ENCODE peak calls at places on chromosomes 1 and 21, in four cellular contexts. One of them, this sample, is unnamed.
A peak's percentile ranks its signal among the peaks of the same experiment; 100 is the strongest.

GRCh38 chr1:181094813-181095212 is 6.3 kb downstream of the IER5 start:
- DNase-seq in HepG2: no peak
- DNase-seq in WTC11: no peak
- DNase-seq in K562: no peak
- DNase-seq in this sample: no peak

GRCh38 chr1:8666394-8667167 is 150.9 kb downstream of the RERE start:
- DNase-seq in K562: no peak
- DNase-seq in HepG2: no peak
- DNase-seq in WTC11: no peak
- DNase-seq in this sample: no peak

GRCh38 chr1:235127774-235128452 is 724 bp downstream of the TOMM20 start:
- DNase-seq in K562: peak; percentile 50
- DNase-seq in HepG2: no peak
- DNase-seq in WTC11: no peak
- DNase-seq in this sample: no peak

GRCh38 chr1:27864264-27864895 is 8.0 kb upstream of the THEMIS2 start:
- DNase-seq in HepG2: no peak
- DNase-seq in K562: peak; percentile 39
- DNase-seq in WTC11: no peak
- DNase-seq in this sample: no peak

GRCh38 chr1:46039571-46040052 is 92.8 kb downstream of the PIK3R3 start:
- DNase-seq in HepG2: no peak
- DNase-seq in K562: peak; percentile 29
- DNase-seq in WTC11: no peak
- DNase-seq in this sample: no peak

GRCh38 chr1:202058001-202058908 is 47.9 kb downstream of the ELF3 start:
- DNase-seq in K562: peak; percentile 33
- DNase-seq in HepG2: peak; percentile 94
- DNase-seq in WTC11: no peak
- DNase-seq in this sample: no peak

GRCh38 chr1:157006676-157007075 is 38.9 kb downstream of the ARHGEF11 start:
- DNase-seq in HepG2: no peak
- DNase-seq in K562: no peak
- DNase-seq in WTC11: no peak
- DNase-seq in this sample: no peak

GRCh38 chr1:169941982-169942830 is 48.5 kb upstream of the SCYL3 start:
- DNase-seq in K562: no peak
- DNase-seq in WTC11: no peak
- DNase-seq in HepG2: no peak
- DNase-seq in this sample: peak; percentile 56

GRCh38 chr21:32726742-32727477 is 903 bp downstream of the SYNJ1 start:
- DNase-seq in WTC11: no peak
- DNase-seq in HepG2: no peak
- DNase-seq in K562: peak; percentile 66
- DNase-seq in this sample: peak; percentile 58
- TF ChIP-seq ELF4 in WTC11: no peak
- TF ChIP-seq ELF4 in HepG2: no peak
- TF ChIP-seq ELF4 in K562: peak; percentile 48
- TF ChIP-seq ELF4 in this sample: no peak

GRCh38 chr1:36513676-36514473 is 31.2 kb upstream of the CSF3R start:
- DNase-seq in HepG2: no peak
- DNase-seq in WTC11: no peak
- DNase-seq in K562: peak; percentile 72
- DNase-seq in this sample: no peak
- TF ChIP-seq ELF4 in HepG2: no peak
- TF ChIP-seq ELF4 in WTC11: no peak
- TF ChIP-seq ELF4 in K562: no peak
- TF ChIP-seq ELF4 in this sample: no peak

GRCh38 chr1:193185206-193185605 is 1.2 kb downstream of the B3GALT2 start:
- DNase-seq in WTC11: no peak
- DNase-seq in HepG2: no peak
- DNase-seq in K562: no peak
- DNase-seq in this sample: no peak

GRCh38 chr1:193184776-193185175 is 1.6 kb downstream of the B3GALT2 start:
- DNase-seq in HepG2: no peak
- DNase-seq in WTC11: no peak
- DNase-seq in K562: no peak
- DNase-seq in this sample: no peak

GRCh38 chr1:193183019-193183643 is 3.3 kb downstream of the B3GALT2 start:
- DNase-seq in HepG2: peak; percentile 39
- DNase-seq in K562: peak; percentile 63
- DNase-seq in WTC11: no peak
- DNase-seq in this sample: peak; percentile 14

GRCh38 chr1:193187114-193187513 is 701 bp upstream of the B3GALT2 start:
- DNase-seq in HepG2: no peak
- DNase-seq in WTC11: no peak
- DNase-seq in K562: no peak
- DNase-seq in this sample: no peak

DNA sequence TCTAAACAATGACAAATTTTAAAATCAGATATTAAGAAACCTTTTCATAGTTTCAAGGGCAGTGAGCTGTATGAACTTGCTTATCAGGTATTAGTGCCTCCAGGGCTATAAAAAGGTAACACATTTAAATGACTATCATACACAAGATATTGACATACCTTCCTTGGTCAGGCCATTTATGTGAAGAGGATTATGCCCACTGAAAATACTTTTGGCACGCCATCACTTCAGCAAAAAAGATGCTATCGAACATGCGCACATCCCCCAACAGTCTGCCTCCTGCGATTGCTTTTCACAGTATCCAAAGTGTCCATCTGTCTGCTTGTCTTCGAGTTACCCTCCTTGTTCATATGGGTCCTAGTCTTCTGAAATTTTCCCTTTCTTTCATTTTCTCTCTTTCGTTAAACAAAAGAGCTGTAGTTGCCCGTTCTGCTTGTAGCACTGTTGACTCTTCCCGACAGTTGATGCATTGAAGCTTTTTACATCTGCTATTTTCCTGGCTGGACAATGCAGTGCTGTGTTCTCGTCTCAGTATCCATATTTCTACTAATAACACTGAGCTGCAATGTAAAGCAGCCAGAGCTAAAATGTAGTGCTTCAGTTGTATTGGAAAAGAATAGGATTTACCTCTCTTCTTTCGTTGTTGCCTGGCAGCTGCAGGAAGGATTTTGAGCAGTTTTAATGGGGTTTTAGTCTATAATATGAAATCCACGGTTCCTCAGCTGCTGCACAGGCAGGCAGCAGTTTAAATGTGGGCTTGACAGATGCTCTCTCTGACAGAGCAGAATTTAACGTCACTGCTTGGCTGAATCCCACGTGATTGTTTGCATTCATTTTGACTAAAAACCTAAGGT is at the start of gene B3GALT2:
- DNase-seq in K562: peak; percentile 26
- DNase-seq in HepG2: peak; percentile 32
- DNase-seq in WTC11: no peak
- DNase-seq in this sample: peak; percentile 19
- TF ChIP-seq ELF4 in K562: no peak
- TF ChIP-seq ELF4 in HepG2: no peak
- TF ChIP-seq ELF4 in WTC11: no peak
- TF ChIP-seq ELF4 in this sample: no peak

GRCh38 chr1:31811605-31812004 is 4.2 kb downstream of the SPOCD1 start:
- DNase-seq in WTC11: peak; percentile 54
- DNase-seq in K562: no peak
- DNase-seq in HepG2: peak; percentile 35
- DNase-seq in this sample: no peak
- TF ChIP-seq ELF4 in WTC11: no peak
- TF ChIP-seq ELF4 in K562: no peak
- TF ChIP-seq ELF4 in HepG2: no peak
- TF ChIP-seq ELF4 in this sample: no peak

DNA sequence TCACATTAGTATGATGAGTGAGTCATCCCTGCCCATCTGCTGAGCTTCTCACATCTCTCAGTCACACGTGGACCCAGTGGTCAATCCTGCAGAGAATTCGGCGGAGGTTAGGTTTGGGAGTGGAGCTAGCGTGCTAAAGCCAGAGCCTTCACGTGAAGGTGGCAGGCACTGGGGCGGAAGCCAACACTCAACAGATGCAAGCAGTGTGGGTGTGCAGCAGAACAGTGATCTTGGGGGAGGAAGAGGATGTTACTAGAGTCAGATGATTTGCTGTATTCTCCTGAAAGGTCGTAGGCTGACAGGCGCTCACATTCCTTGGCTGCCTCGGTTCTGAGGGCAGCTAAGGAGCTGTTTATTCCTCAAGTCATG is 6.7 kb downstream of the C1orf115 start:
- DNase-seq in HepG2: no peak
- DNase-seq in K562: no peak
- DNase-seq in WTC11: no peak
- DNase-seq in this sample: no peak
- TF ChIP-seq ELF4 in HepG2: no peak
- TF ChIP-seq ELF4 in K562: no peak
- TF ChIP-seq ELF4 in WTC11: no peak
- TF ChIP-seq ELF4 in this sample: no peak

DNA sequence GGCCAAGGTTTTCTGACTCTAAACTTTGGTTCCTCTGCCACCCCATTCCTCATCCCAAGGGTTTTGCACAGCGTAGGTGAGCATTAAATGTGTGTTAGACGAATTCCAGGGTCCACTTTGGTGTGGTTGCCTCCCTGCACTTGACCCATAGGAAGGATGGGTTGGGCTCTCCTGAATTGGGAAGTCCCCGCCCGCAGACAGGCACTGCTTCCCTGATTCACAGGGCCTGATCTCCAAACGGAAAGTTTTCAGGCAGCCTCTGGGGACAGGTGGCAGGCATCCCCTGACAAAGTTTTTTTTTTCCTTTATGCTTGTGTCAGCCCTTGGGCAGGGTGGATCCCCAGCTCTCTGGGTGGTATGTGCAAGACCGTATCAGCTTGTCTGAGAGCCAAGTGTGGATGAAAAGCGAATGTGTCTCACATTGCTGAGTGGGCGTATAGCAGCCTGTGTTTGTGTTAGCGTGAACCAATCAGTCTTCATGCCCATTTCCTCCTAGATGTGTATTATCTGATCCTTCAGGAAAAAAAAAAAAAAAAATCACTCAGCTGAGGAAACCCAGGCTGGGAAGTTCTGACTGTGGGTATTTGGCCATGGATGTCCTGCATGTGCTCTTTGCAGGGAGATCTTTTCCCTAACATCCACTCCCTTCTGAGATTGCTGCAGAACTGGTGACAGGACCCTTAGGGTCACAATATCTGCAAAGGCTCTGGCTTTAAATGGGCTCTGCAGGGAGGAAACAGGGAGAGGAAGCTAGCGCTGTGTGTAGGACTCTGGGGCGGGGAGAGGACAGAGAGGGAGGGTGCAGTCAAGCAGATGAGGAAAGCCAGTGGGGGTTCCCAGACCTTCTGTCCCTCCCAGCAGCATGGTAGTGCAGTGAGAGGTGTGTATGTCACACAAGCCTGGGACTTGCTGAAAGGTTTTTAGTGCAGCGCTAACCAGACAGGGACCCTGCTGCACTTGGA is 42.2 kb upstream of the TRABD2B start:
- DNase-seq in HepG2: no peak
- DNase-seq in WTC11: no peak
- DNase-seq in K562: no peak
- DNase-seq in this sample: no peak
- TF ChIP-seq ELF4 in HepG2: no peak
- TF ChIP-seq ELF4 in WTC11: no peak
- TF ChIP-seq ELF4 in K562: no peak
- TF ChIP-seq ELF4 in this sample: no peak